ENCODE peak calls at places on chromosomes 13 and 19, in eight cellular contexts. K is type B pancreatic cell, M is tibial artery, H is esophagus squamous epithelium, U is fibroblast of pulmonary artery, I is RWPE1, N is thyroid gland, F is A673. W is an unnamed sample.

GRCh38 chr19:37078717-37079032 is 442 bp downstream of the ZNF420 start:
- DNase-seq in N (no peak), F (no peak), H (no peak), I (no peak), K (no peak), U (no peak), M (no peak), W (no peak)

GRCh38 chr13:94176576-94176975 is 302.9 kb downstream of the DCT start:
- DNase-seq in H (no peak), M (no peak), K (no peak), I (no peak), U (no peak), F (no peak), N (no peak), W (no peak)

GRCh38 chr13:35046587-35046986 is 104.5 kb downstream of the NBEA start:
- DNase-seq in N (no peak), K (no peak), H (no peak), M (no peak), F (no peak), U (no peak), I (no peak), W (no peak)

GRCh38 chr13:101639711-101640110 is 187.2 kb downstream of the ITGBL1 start:
- DNase-seq in K (no peak), N (no peak), I (no peak), M (no peak), H (no peak), U (no peak), F (peak), W (no peak)

GRCh38 chr19:7408251-7408650 is 59.5 kb downstream of the ARHGEF18 start:
- DNase-seq in K (no peak), H (no peak), N (no peak), I (no peak), F (no peak), M (no peak), U (no peak), W (peak)

GRCh38 chr19:56120371-56121179 is 520 bp downstream of the ZNF787 start:
- DNase-seq in K (peak), H (peak), N (peak), F (peak), M (peak), U (peak), I (peak), W (peak)

GRCh38 chr13:26600345-26600761 is 42.9 kb downstream of the WASF3 start:
- DNase-seq in U (no peak), M (no peak), I (no peak), H (no peak), F (no peak), K (no peak), N (no peak), W (no peak)

GRCh38 chr19:56301152-56301551 is 13.5 kb downstream of the ZSCAN5A start:
- DNase-seq in M (no peak), I (no peak), K (no peak), N (no peak), F (peak), U (peak), H (no peak), W (peak)

GRCh38 chr13:86684402-86684801 is 885.2 kb upstream of the SLITRK6 start:
- DNase-seq in I (no peak), F (no peak), M (no peak), H (no peak), U (no peak), K (no peak), N (no peak), W (no peak)

GRCh38 chr13:80341098-80341701 is at the start of gene SPRY2:
- DNase-seq in M (peak), N (peak), H (peak), I (peak), U (peak), K (peak), F (peak), W (peak)

GRCh38 chr13:41186481-41186880 is 7.9 kb downstream of the KBTBD7 start:
- DNase-seq in U (no peak), M (no peak), H (no peak), I (no peak), F (no peak), N (no peak), K (no peak), W (no peak)

DNA sequence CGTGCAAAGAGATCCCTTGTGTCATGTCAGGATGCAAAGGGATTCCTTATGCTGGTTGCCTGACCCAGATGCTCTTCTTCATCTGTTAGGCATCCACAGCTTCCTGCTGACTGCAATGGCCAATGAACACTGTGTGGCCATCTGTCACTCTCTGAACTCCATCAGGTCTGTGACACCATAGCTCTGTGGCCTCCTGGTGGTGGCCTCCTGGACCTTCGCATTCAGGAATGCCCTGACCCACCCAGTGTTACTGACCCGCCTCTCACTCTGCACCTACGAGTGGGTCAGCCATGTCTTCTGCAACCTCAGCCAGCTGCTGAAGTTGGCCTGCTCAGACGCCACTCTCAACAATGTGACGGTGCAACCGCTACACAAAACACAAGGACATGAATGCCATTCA is 23.9 kb upstream of the TPM4 start:
- DNase-seq in U (no peak), K (no peak), H (no peak), M (no peak), F (no peak), I (no peak), N (no peak), W (no peak)
- TF ChIP-seq CTCF in U (no peak), K (no peak), H (no peak), M (no peak), F (no peak), I (no peak), N (no peak), W (no peak)

GRCh38 chr13:45737571-45738002 is 35.5 kb downstream of the CBY2 start:
- DNase-seq in U (no peak), I (no peak), M (no peak), K (no peak), F (peak), N (no peak), H (no peak), W (peak)
- TF ChIP-seq CTCF in U (peak), I (no peak), M (no peak), K (peak), F (peak), N (no peak), H (no peak), W (peak)

GRCh38 chr19:47730521-47730889 is 14.8 kb upstream of the NOP53 start:
- DNase-seq in K (no peak), I (no peak), N (no peak), H (no peak), M (no peak), F (no peak), U (no peak), W (no peak)
- TF ChIP-seq CTCF in K (no peak), I (no peak), N (no peak), H (no peak), M (no peak), F (no peak), U (no peak), W (no peak)

DNA sequence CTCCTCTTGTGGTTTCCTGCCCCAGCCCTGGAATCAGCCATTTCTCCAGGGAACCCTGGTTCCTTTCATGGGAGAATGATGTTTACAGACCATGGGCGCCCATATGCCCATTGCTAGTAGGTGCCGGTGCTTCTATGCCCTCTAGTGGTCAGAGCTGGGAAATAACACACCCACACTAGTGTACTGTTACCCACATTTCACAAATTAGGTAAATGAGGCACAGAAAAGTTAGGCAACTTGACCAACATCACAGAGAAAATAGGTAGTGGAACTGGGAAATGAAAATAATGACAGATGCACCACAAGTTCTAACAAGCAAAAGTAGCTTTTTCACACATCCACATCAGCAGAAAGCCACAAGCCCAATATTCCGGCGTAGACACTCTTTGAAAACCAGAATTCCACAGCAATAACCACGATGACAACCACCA is 1.3 kb upstream of the CEACAM3 start:
- DNase-seq in K (no peak), N (peak), I (no peak), H (no peak), U (peak), F (peak), M (peak), W (peak)
- TF ChIP-seq CTCF in K (peak), N (peak), I (peak), H (peak), U (peak), F (peak), M (peak), W (peak)

GRCh38 chr19:44071824-44072542 is at the start of gene ZNF284:
- DNase-seq in I (peak), F (peak), H (peak), N (peak), M (peak), U (peak), K (peak), W (peak)
- TF ChIP-seq CTCF in I (no peak), F (no peak), H (no peak), N (no peak), M (no peak), U (no peak), K (no peak), W (no peak)

GRCh38 chr13:20709369-20709768 is 5.9 kb downstream of the IL17D start:
- DNase-seq in K (no peak), M (no peak), I (no peak), H (no peak), U (no peak), F (no peak), N (no peak), W (no peak)

GRCh38 chr13:20713751-20714150 is 10.3 kb downstream of the IL17D start:
- DNase-seq in U (peak), F (peak), H (no peak), I (no peak), M (no peak), K (no peak), N (no peak), W (peak)

GRCh38 chr13:20709782-20710181 is 6.3 kb downstream of the IL17D start:
- DNase-seq in F (no peak), U (no peak), I (no peak), K (no peak), H (no peak), N (no peak), M (no peak), W (no peak)

GRCh38 chr13:20713014-20713376 is 9.5 kb downstream of the IL17D start:
- DNase-seq in I (no peak), F (no peak), U (no peak), H (no peak), M (no peak), N (peak), K (no peak), W (no peak)

GRCh38 chr13:20711301-20712044 is 8.0 kb downstream of the IL17D start:
- DNase-seq in N (no peak), M (no peak), F (peak), H (no peak), K (no peak), I (no peak), U (no peak), W (peak)
- TF ChIP-seq CTCF in N (no peak), M (no peak), F (no peak), H (no peak), K (no peak), I (no peak), U (peak), W (no peak)

DNA sequence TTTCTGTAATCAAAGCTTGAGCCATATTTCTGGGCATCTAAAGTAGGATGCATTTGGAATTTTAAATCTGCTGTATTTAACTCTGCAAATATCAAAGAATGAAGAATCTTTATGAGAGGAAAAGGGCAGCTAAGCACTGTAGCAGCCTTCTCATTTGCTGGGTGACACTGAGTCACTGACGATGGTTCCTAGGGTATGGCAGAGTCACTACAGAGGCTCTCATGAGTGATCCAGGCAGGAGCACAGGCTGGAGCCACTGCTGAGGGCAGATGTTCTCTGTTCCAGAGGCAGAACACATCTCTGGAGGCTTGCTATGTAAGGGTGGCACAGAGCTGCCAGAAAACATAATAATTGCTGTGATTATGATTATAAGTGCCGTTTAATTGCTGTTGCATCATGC is 340.7 kb upstream of the HTR2A start:
- DNase-seq in N (no peak), U (no peak), F (no peak), I (no peak), M (no peak), H (no peak), K (no peak), W (no peak)
- TF ChIP-seq CTCF in N (no peak), U (no peak), F (no peak), I (no peak), M (no peak), H (no peak), K (no peak), W (no peak)

GRCh38 chr13:67048793-67049150 is 181.4 kb downstream of the PCDH9 start:
- DNase-seq in N (no peak), I (no peak), U (peak), F (no peak), M (no peak), H (no peak), K (no peak), W (no peak)

GRCh38 chr13:67045357-67045756 is 184.8 kb downstream of the PCDH9 start:
- DNase-seq in U (no peak), I (no peak), N (no peak), F (no peak), H (no peak), M (no peak), K (no peak), W (no peak)

GRCh38 chr13:67043901-67044300 is 186.2 kb downstream of the PCDH9 start:
- DNase-seq in K (no peak), F (no peak), H (no peak), M (no peak), U (peak), N (no peak), I (no peak), W (no peak)

GRCh38 chr13:67049744-67050143 is 180.4 kb downstream of the PCDH9 start:
- DNase-seq in F (no peak), N (no peak), K (no peak), U (peak), M (no peak), H (no peak), I (no peak), W (no peak)

GRCh38 chr13:67048084-67048792 is 181.9 kb downstream of the PCDH9 start:
- DNase-seq in K (no peak), N (no peak), H (no peak), F (no peak), M (no peak), U (peak), I (no peak), W (peak)
- TF ChIP-seq CTCF in K (peak), N (no peak), H (no peak), F (no peak), M (no peak), U (peak), I (no peak), W (no peak)

GRCh38 chr19:44903602-44904425 is 1.8 kb upstream of the APOE start:
- DNase-seq in N (peak), M (peak), K (peak), I (peak), U (peak), F (peak), H (no peak), W (peak)

GRCh38 chr19:44907613-44908012 is 2.0 kb downstream of the APOE start:
- DNase-seq in H (no peak), U (no peak), K (no peak), I (no peak), F (no peak), M (no peak), N (no peak), W (no peak)

GRCh38 chr19:44903216-44903601 is 2.4 kb upstream of the APOE start:
- DNase-seq in H (no peak), N (no peak), K (no peak), F (no peak), U (no peak), I (no peak), M (no peak), W (no peak)

GRCh38 chr19:44905437-44906160 is at the start of gene APOE:
- DNase-seq in H (no peak), K (no peak), F (no peak), U (peak), N (no peak), I (no peak), M (no peak), W (no peak)

GRCh38 chr19:44904426-44904994 is 1.1 kb upstream of the APOE start:
- DNase-seq in M (no peak), U (no peak), F (no peak), K (no peak), H (no peak), I (no peak), N (no peak), W (no peak)
- TF ChIP-seq CTCF in M (no peak), U (peak), F (peak), K (peak), H (no peak), I (peak), N (no peak), W (no peak)

W was measured in activated CD8-positive, alpha-beta T cell treated with anti-CD3 and anti-CD28 coated beads for 36 hours.